ENCODE peak calls at places on chromosomes 5 and 9, in five cellular contexts. M is lung, T is lower lobe of right lung, Q is MM.1S, K is Panc1. D is an unnamed sample. For H3K4me1, the result is how much of the 10 kb centered on the place peaks cover.

GRCh38 chr9:120480707-120481106 is 99.3 kb downstream of the CDK5RAP2 start:
- DNase-seq in T (no peak), K (no peak), Q (no peak), M (no peak), D (no peak)

GRCh38 chr5:177469061-177469628 is 4.3 kb downstream of the DBN1 start:
- DNase-seq in Q (no peak), K (no peak), T (no peak), M (no peak), D (no peak)

GRCh38 chr9:88378317-88378716 is 9.9 kb upstream of the SPIN1 start:
- DNase-seq in T (no peak), Q (no peak), K (no peak), M (no peak), D (no peak)

GRCh38 chr5:74639538-74640449 is 734 bp downstream of the ENC1 start:
- DNase-seq in M (peak), Q (peak), T (peak), K (no peak), D (peak)

GRCh38 chr5:124859027-124859426 is 112.6 kb upstream of the ZNF608 start:
- DNase-seq in K (no peak), T (no peak), Q (no peak), M (no peak), D (no peak)

GRCh38 chr5:144295284-144295683 is 124.6 kb downstream of the KCTD16 start:
- DNase-seq in T (no peak), Q (no peak), K (no peak), M (no peak), D (no peak)

GRCh38 chr5:141875795-141876627 is 2.2 kb downstream of the PCDH1 start:
- DNase-seq in Q (no peak), T (peak), M (no peak), K (no peak), D (no peak)

GRCh38 chr5:102523541-102524175 is 24.9 kb upstream of the SLCO6A1 start:
- DNase-seq in T (no peak), K (no peak), M (no peak), Q (peak), D (no peak)

GRCh38 chr9:79193001-79193400 is 378.8 kb upstream of the TLE4 start:
- DNase-seq in T (no peak), K (no peak), M (no peak), Q (no peak), D (no peak)

GRCh38 chr5:66661149-66661548 is 65.0 kb downstream of the MAST4 start:
- DNase-seq in M (no peak), K (no peak), Q (no peak), T (no peak), D (no peak)

GRCh38 chr5:120146787-120147186 is 317.3 kb upstream of the PRR16 start:
- DNase-seq in M (no peak), T (no peak), Q (no peak), K (no peak), D (no peak)

GRCh38 chr9:96618209-96619108 is 1.2 kb downstream of the CDC14B start:
- DNase-seq in Q (no peak), M (no peak), K (no peak), T (peak), D (no peak)

GRCh38 chr5:3301316-3301715 is 294.3 kb upstream of the IRX1 start:
- DNase-seq in M (no peak), Q (no peak), T (no peak), K (no peak), D (no peak)

GRCh38 chr5:164048527-164048926 is 543.1 kb downstream of the MAT2B start:
- DNase-seq in T (no peak), Q (no peak), M (no peak), K (no peak), D (no peak)

GRCh38 chr5:96809898-96810297 is 2.2 kb upstream of the ERAP1 start:
- DNase-seq in M (peak), Q (no peak), K (no peak), T (peak), D (peak)

GRCh38 chr5:60835554-60835953 is 8.5 kb downstream of the ELOVL7 start:
- DNase-seq in T (no peak), Q (no peak), M (no peak), K (no peak), D (no peak)

GRCh38 chr5:8061140-8061469 is 192.2 kb downstream of the MTRR start:
- DNase-seq in M (no peak), K (no peak), T (no peak), Q (no peak), D (no peak)

GRCh38 chr5:100902406-100903035 is 561 bp downstream of the ST8SIA4 start:
- DNase-seq in K (no peak), Q (peak), M (no peak), T (no peak), D (peak)

GRCh38 chr5:96338624-96339023 is 94.4 kb downstream of the PCSK1 start:
- DNase-seq in Q (no peak), K (no peak), T (no peak), M (no peak), D (no peak)

GRCh38 chr5:175321927-175322532 is 122.0 kb downstream of the DRD1 start:
- DNase-seq in M (no peak), T (no peak), Q (peak), K (no peak), D (no peak)

GRCh38 chr5:159050408-159051091 is 49.2 kb downstream of the EBF1 start:
- DNase-seq in Q (no peak), M (no peak), T (no peak), K (no peak), D (no peak)

GRCh38 chr9:97874617-97875016 is 21.6 kb downstream of the FOXE1 start:
- DNase-seq in T (no peak), Q (no peak), K (no peak), M (no peak), D (no peak)

GRCh38 chr5:96236051-96236450 is 197.0 kb downstream of the PCSK1 start:
- DNase-seq in K (no peak), Q (no peak), T (no peak), M (no peak), D (no peak)

GRCh38 chr9:95461448-95462381 is 55.1 kb downstream of the PTCH1 start:
- DNase-seq in K (no peak), Q (no peak), T (no peak), M (no peak), D (no peak)

GRCh38 chr5:169778622-169779596 is 141.8 kb downstream of the DOCK2 start:
- DNase-seq in Q (no peak), T (no peak), K (no peak), M (no peak), D (no peak)

GRCh38 chr5:169394371-169394770 is 93.4 kb upstream of the SLIT3 start:
- DNase-seq in T (no peak), M (no peak), Q (no peak), K (no peak), D (no peak)

GRCh38 chr5:38595149-38595725 is 38.8 kb upstream of the LIFR start:
- DNase-seq in K (no peak), M (no peak), Q (no peak), T (no peak), D (no peak)

GRCh38 chr5:80337379-80337778 is 17.6 kb downstream of the SPZ1 start:
- DNase-seq in T (no peak), Q (no peak), M (no peak), K (no peak), D (no peak)

GRCh38 chr5:111685969-111686368 is 71.0 kb downstream of the NREP start:
- DNase-seq in M (no peak), T (no peak), K (no peak), Q (no peak), D (no peak)

GRCh38 chr9:34571180-34571800 is 18.2 kb downstream of the CNTFR start:
- DNase-seq in T (no peak), K (no peak), Q (no peak), M (no peak), D (no peak)

GRCh38 chr5:151153766-151154272 is 3.8 kb downstream of the ANXA6 start:
- DNase-seq in Q (no peak), T (no peak), K (no peak), M (no peak), D (no peak)

GRCh38 chr5:178538624-178539344 is 51.4 kb downstream of the COL23A1 start:
- DNase-seq in Q (no peak), K (no peak), T (no peak), M (no peak), D (no peak)

GRCh38 chr5:153809181-153809580 is 229.5 kb downstream of the FAM114A2 start:
- DNase-seq in M (no peak), K (no peak), T (no peak), Q (no peak), D (no peak)

GRCh38 chr5:59786271-59786805 is 107.2 kb downstream of the PDE4D start:
- DNase-seq in Q (no peak), T (no peak), M (no peak), K (no peak), D (no peak)

GRCh38 chr5:116861662-116862061 is 287.0 kb upstream of the SEMA6A start:
- DNase-seq in M (no peak), Q (no peak), T (no peak), K (no peak), D (no peak)

GRCh38 chr9:27351438-27351837 is 54.5 kb upstream of the EQTN start:
- DNase-seq in K (no peak), M (no peak), T (no peak), Q (no peak), D (no peak)

GRCh38 chr5:12385095-12385494 is 480.8 kb upstream of the CTNND2 start:
- DNase-seq in M (no peak), Q (no peak), K (no peak), T (no peak), D (no peak)

GRCh38 chr5:91456928-91457571 is 73.9 kb upstream of the ARRDC3 start:
- DNase-seq in T (no peak), K (no peak), M (no peak), Q (no peak), D (no peak)

GRCh38 chr5:173318881-173319609 is 9.2 kb downstream of the STC2 start:
- DNase-seq in Q (no peak), T (no peak), M (no peak), K (no peak), D (no peak)
- H3K4me1 ChIP-seq in Q (under half), T (under half), M (under half), K (under half), D (under half)

GRCh38 chr5:35024911-35025510 is 22.7 kb downstream of the AGXT2 start:
- DNase-seq in T (no peak), K (no peak), Q (no peak), M (no peak), D (no peak)
- H3K4me3 ChIP-seq in T (no peak), K (no peak), Q (no peak), M (no peak), D (no peak)

GRCh38 chr9:37948417-37948980 is 44.6 kb upstream of the SLC25A51 start:
- DNase-seq in M (no peak), T (peak), Q (no peak), K (no peak), D (no peak)

GRCh38 chr9:37947987-37948386 is 44.1 kb upstream of the SLC25A51 start:
- DNase-seq in T (peak), K (no peak), Q (no peak), M (peak), D (no peak)

GRCh38 chr9:37946971-37947370 is 43.0 kb upstream of the SLC25A51 start:
- DNase-seq in T (no peak), M (no peak), K (no peak), Q (no peak), D (no peak)

GRCh38 chr9:37946041-37946440 is 42.1 kb upstream of the SLC25A51 start:
- DNase-seq in Q (no peak), T (peak), K (no peak), M (no peak), D (no peak)

DNA sequence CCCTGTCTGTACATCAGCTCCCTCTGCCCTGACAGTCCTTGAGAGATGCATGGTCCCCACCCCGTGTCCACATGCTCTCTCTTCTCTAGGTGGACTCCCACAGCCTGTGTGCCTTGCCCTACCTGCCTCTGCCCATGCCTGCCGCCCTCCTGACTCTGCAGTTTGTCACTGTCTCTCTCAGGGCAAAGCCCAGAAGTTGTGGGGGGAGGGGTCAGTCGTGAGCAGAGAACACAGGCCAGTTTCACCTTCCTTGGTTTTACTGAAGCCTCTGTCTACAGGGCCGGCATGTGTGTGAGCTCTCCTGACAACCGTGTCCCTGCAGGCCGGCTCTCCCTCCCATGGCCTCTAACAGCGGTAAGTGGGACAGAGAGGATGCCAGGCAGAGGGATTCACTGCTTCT is 43.5 kb upstream of the SLC25A51 start:
- DNase-seq in T (no peak), M (no peak), Q (no peak), K (no peak), D (no peak)
- TF ChIP-seq CTCF in T (no peak), M (no peak), Q (no peak), K (no peak), D (no peak)

GRCh38 chr9:124662561-124662960 is 108.5 kb downstream of the NR6A1 start:
- DNase-seq in M (no peak), Q (no peak), K (no peak), T (no peak), D (no peak)
- H3K4me1 ChIP-seq in M (under half), Q (under half), K (under half), T (under half), D (under half)

GRCh38 chr5:393846-394275 is 49.1 kb upstream of the EXOC3 start:
- DNase-seq in T (no peak), Q (no peak), K (no peak), M (no peak), D (no peak)

GRCh38 chr5:389891-390290 is 53.1 kb upstream of the EXOC3 start:
- DNase-seq in M (peak), T (no peak), K (no peak), Q (no peak), D (no peak)

GRCh38 chr5:390571-391491 is 52.1 kb upstream of the EXOC3 start:
- DNase-seq in Q (no peak), T (no peak), K (no peak), M (no peak), D (peak)

GRCh38 chr5:394671-395155 is 48.3 kb upstream of the EXOC3 start:
- DNase-seq in T (no peak), M (no peak), K (no peak), Q (no peak), D (no peak)

GRCh38 chr5:392431-392988 is 50.5 kb upstream of the EXOC3 start:
- DNase-seq in M (no peak), K (no peak), T (no peak), Q (no peak), D (peak)
- H3K4me3 ChIP-seq in M (no peak), K (no peak), T (no peak), Q (no peak), D (no peak)

DNA sequence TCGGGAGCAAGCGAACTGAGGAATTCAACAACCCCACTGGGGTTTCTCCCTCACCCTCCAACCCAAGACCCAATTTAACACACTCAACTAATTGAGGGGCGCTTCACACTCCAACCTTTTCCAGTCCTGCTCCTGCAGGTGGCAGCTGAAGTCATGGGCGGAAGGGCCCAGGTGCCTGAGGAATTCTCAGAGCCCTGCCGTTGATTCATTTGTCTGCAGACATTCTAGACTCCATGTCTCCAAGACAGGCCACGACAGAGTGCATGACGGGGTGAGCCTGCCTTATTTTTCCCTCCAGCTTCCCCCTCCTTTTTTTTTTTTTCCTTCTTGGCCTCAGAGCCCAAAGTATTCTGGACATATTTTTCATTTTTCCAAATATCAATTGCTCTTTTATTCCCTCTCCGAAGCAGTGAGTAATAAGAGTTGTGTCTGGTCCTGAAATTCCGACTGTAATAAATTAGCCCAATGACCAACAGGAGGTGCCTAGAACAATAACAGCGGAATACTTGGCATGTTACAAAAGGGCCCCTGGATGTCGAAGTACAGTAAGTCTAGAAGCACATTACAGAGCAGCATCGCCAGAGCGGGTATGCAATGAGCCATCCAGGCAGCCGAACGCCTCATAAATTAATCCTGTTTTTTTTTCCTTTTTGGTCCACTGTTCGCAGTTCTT is 8.7 kb upstream of the SMIM23 start:
- DNase-seq in M (no peak), K (no peak), Q (no peak), T (no peak), D (no peak)
- TF ChIP-seq CTCF in M (no peak), K (no peak), Q (no peak), T (no peak), D (no peak)

GRCh38 chr5:149422429-149423286 is 43.6 kb upstream of the IL17B start:
- DNase-seq in Q (no peak), T (peak), K (no peak), M (peak), D (no peak)
- H3K4me1 ChIP-seq in Q (under half), T (half or more), K (under half), M (under half), D (under half)

DNA sequence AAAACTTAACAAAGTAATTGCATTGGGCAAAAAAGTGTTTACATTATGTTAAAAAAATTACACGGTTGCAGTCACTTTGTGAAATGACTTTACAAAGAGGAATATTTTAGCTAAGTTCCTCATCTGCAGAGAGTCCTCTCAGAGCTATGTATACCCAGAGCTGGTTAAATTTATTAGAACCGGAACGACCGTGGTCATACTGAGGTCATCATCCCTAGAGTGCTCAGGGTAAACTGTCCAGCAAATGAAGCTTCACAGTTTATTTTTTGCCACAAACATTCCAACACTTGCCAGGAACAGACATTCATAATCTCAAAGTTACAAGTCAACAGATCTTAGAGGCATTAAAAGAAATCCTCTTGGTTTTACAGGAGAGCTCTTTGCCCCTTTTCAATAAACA is 902 bp downstream of the ROPN1L start:
- DNase-seq in Q (no peak), M (no peak), K (no peak), T (no peak), D (no peak)
- H3K4me3 ChIP-seq in Q (no peak), M (no peak), K (peak), T (peak), D (peak)

DNA sequence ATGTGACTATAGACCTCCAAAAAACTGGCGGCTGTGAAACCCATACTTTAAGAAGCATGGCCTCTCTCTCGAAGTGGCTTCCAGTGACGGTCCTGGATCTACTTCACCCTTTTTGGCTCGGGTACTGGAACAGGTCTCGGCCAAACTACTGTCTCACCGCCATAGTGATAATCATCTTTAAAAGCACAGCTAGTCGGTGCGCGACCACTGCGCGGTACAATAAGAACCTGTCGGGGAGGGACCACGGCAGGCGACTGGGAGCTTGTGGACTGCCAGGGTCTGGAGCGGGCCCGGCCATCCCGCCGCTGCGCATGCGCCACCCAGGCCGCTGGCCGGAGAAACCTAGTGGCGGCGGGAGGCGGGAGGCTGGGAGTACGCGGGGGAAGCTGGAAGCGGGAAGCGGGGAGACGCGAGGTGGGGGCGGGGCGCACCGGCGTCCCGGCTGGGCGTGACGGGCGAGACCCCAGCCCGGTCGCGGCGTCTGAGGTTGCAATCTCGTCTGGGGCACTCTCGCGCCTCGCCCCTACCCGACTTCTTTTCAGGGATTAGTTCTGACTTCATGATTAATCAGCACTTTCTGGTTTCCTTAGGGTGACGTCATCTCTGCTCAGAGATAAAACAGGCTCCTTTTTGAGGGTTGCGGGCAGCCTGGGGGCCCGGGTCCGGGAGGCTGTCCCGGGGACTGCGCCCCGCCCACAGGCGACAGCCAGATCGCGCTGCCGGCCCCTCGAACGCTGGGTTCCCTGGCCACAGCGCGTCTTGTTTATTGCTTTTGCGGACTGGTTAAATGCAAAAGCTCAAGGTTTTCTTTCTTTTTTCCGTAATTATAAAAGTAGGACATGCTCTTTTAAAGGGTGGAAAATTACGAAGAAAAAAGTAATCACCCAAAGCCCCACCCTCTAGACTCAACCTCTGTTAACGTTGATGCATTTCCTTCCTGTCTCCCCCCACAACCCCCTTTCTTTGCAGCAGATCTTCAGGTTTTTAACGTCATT is 266.8 kb downstream of the CWC27 start:
- DNase-seq in K (peak), T (peak), M (peak), Q (peak), D (peak)
- TF ChIP-seq CTCF in K (no peak), T (no peak), M (no peak), Q (no peak), D (no peak)